ENCODE peak calls at places on chromosome 7, in seven cellular contexts. G, M, T, I, K, X and N are unnamed samples.
A peak's percentile ranks its signal among the peaks of the same experiment; 100 is the strongest.

GRCh38 chr7:81211617-81212016 is 292.8 kb upstream of the SEMA3C start:
- DNase-seq in G (no peak), M (no peak), T (no peak), I (no peak), K (no peak), X (no peak), N (no peak)

GRCh38 chr7:30142710-30143109 is 7.9 kb downstream of the MTURN start:
- DNase-seq in G (peak; percentile 44), M (no peak), T (no peak), I (no peak), K (peak; percentile 70), X (peak; percentile 83), N (no peak)

GRCh38 chr7:88104732-88105131 is 115.1 kb downstream of the SRI start:
- DNase-seq in G (no peak), M (no peak), T (no peak), I (no peak), K (no peak), X (no peak), N (no peak)

GRCh38 chr7:123929107-123929506 is 4.1 kb downstream of the SPAM1 start:
- DNase-seq in G (peak; percentile 64), M (no peak), T (no peak), I (no peak), K (no peak), X (no peak), N (no peak)

GRCh38 chr7:70679666-70680065 is 452.3 kb upstream of the GALNT17 start:
- DNase-seq in G (no peak), M (no peak), T (no peak), I (peak; percentile 32), K (no peak), X (no peak), N (no peak)

GRCh38 chr7:28608766-28609165 is 196.4 kb downstream of the CREB5 start:
- DNase-seq in G (no peak), M (no peak), T (no peak), I (no peak), K (no peak), X (no peak), N (no peak)

GRCh38 chr7:56009695-56010094 is 41.5 kb downstream of the PSPH start:
- DNase-seq in G (no peak), M (no peak), T (no peak), I (no peak), K (no peak), X (no peak), N (no peak)

GRCh38 chr7:158818325-158819213 is 10.7 kb downstream of the ESYT2 start:
- DNase-seq in G (peak; percentile 90), M (peak; percentile 70), T (peak; percentile 97), I (peak; percentile 84), K (peak; percentile 89), X (peak; percentile 95), N (peak; percentile 80)

GRCh38 chr7:149789101-149789500 is 15.7 kb upstream of the ZNF467 start:
- DNase-seq in G (no peak), M (no peak), T (no peak), I (no peak), K (no peak), X (no peak), N (no peak)

GRCh38 chr7:34655384-34655783 is 2.6 kb upstream of the NPSR1 start:
- DNase-seq in G (no peak), M (no peak), T (no peak), I (no peak), K (no peak), X (no peak), N (no peak)

GRCh38 chr7:17380696-17381662 is 82.5 kb downstream of the AHR start:
- DNase-seq in G (no peak), M (no peak), T (no peak), I (no peak), K (no peak), X (no peak), N (no peak)

GRCh38 chr7:49774459-49775064 is 1.1 kb downstream of the VWC2 start:
- DNase-seq in G (no peak), M (no peak), T (no peak), I (no peak), K (no peak), X (no peak), N (no peak)

GRCh38 chr7:45689011-45689796 is 115.0 kb downstream of the ADCY1 start:
- DNase-seq in G (no peak), M (no peak), T (no peak), I (no peak), K (peak; percentile 33), X (peak; percentile 37), N (no peak)

GRCh38 chr7:99252166-99252895 is 20.3 kb upstream of the MYH16 start:
- DNase-seq in G (no peak), M (no peak), T (no peak), I (no peak), K (no peak), X (no peak), N (no peak)

GRCh38 chr7:15764986-15765385 is 78.5 kb upstream of the MEOX2 start:
- DNase-seq in G (no peak), M (no peak), T (no peak), I (no peak), K (no peak), X (no peak), N (no peak)

GRCh38 chr7:11701829-11702560 is 130.0 kb downstream of the THSD7A start:
- DNase-seq in G (no peak), M (no peak), T (no peak), I (no peak), K (no peak), X (no peak), N (no peak)

DNA sequence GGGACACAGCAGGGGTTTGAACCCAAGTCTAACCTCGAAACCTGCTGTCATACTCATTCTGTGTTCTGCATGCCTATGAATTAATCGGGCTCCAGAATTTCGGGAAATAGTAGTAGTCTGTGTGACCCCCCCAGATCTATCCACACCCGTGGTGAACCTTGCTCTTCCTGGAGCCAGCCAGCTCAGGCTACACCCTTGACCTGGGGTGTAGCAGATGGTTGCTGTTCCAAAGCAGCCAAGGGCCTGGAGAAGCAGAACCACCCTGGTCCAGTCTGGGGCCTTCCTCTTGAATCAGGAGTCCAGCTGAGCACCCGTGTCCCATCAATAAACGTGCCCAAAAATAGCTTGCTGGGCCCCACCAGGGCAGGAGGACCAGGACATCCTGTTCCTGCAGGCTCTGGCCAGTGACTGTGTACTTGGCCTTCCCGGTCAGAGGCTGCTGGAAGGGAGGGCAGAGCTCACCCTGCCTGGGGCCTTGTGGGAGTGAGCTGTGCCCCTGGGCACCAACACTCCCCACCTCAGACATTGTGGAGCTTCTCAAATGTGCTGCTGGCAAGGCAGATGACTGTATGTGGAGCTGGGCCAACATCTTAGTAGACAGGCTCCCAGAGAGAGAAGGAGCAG is 101.2 kb upstream of the ZNF716 start:
- DNase-seq in G (no peak), M (no peak), T (no peak), I (no peak), K (no peak), X (no peak), N (no peak)
- H3K4me3 ChIP-seq in G (no peak overlapping the region), M (no peak overlapping the region), T (no peak overlapping the region), I (no peak overlapping the region), K (no peak overlapping the region), X (no peak overlapping the region), N (no peak overlapping the region)

GRCh38 chr7:129799350-129799955 is 153.3 kb downstream of the UBE2H start:
- DNase-seq in G (no peak), M (no peak), T (peak; percentile 44), I (no peak), K (no peak), X (no peak), N (no peak)

GRCh38 chr7:129803546-129804081 is 149.1 kb downstream of the UBE2H start:
- DNase-seq in G (no peak), M (no peak), T (peak; percentile 25), I (no peak), K (no peak), X (no peak), N (no peak)

GRCh38 chr7:129804301-129805085 is 148.3 kb downstream of the UBE2H start:
- DNase-seq in G (no peak), M (no peak), T (peak; percentile 53), I (no peak), K (no peak), X (no peak), N (no peak)

GRCh38 chr7:129800901-129801300 is 151.9 kb downstream of the UBE2H start:
- DNase-seq in G (no peak), M (no peak), T (peak; percentile 36), I (no peak), K (no peak), X (no peak), N (no peak)

DNA sequence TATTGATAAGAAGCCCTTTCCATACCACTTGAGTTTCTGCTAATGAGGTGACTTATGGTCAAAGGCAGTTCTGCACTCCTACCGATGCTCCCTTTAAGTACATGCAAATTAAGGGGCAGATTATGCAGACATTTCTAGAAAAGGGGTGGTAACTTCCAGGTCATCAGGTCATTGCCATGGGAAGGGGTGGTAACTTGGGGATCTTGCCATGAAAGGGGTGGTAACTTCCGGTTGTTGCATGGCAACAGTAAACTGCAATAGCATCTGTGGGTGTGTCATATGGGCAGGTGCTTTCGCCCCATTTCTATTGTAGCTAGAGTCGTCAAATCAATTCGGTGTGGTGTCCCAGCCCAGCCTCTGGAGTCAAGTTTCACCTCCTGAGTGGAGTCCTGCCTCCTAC is 150.9 kb downstream of the UBE2H start:
- DNase-seq in G (no peak), M (no peak), T (no peak), I (no peak), K (no peak), X (no peak), N (no peak)
- H3K4me1 ChIP-seq in G (no peaks in the 10 kb centered on the region), M (peaks cover 27% of the 10 kb centered on the region), T (no peaks in the 10 kb centered on the region), I (no peaks in the 10 kb centered on the region), K (no peaks in the 10 kb centered on the region), X (no peaks in the 10 kb centered on the region), N (no peaks in the 10 kb centered on the region)

GRCh38 chr7:58087536-58088190 is 637.7 kb downstream of the ZNF716 start:
- DNase-seq in G (no peak), M (no peak), T (peak; percentile 59), I (no peak), K (peak; percentile 41), X (no peak), N (no peak)

GRCh38 chr7:58086871-58087535 is 637.0 kb downstream of the ZNF716 start:
- DNase-seq in G (no peak), M (no peak), T (peak; percentile 79), I (no peak), K (peak; percentile 53), X (peak; percentile 53), N (no peak)

DNA sequence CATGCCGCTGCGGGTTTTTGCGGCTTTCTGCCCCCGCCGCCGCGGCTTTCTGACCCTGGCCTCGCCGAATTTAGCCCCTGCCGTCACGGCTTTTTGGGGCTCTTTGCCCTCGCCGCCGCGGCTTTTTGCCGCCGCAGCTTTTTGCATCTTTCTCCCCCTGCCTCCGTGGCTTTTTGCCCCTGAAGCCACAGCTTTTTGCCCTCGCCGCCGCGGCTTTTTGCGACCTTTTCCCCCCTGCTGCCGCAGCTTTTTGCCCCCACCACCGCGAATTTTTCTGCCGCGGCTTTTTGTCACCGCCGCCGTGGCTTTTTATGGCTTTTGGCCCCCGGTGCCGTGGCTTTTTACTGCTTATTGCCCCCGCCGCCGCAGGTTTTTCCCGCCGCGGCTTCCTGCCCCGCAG is 636.5 kb downstream of the ZNF716 start:
- DNase-seq in G (no peak), M (no peak), T (peak; percentile 72), I (no peak), K (peak; percentile 33), X (no peak), N (no peak)
- H3K9me3 ChIP-seq in G (peaks cover 4% of the 10 kb centered on the region), M (no peaks in the 10 kb centered on the region), T (no peaks in the 10 kb centered on the region), I (no peaks in the 10 kb centered on the region), K (no peaks in the 10 kb centered on the region), X (peaks cover 11% of the 10 kb centered on the region), N (no peaks in the 10 kb centered on the region)

DNA sequence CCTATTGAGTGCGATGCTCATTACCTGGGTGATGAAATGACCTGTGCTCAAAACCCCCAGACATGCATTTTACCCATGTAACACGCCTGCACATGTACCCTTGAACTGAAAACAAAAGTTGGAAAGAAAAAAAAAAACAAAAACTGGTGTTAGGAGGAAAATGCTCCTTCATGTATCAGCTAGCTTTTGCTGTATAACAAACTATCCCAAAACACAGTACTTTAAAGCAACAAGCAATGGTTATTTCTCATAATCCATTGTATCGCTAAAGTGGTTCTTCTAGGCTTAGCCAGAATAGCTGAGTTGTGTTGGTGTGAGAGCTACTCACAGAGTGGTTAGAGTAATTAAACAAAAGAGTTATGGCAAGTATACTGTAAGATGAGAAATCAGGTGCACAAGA is 12.2 kb upstream of the GALNT11 start:
- DNase-seq in G (no peak), M (no peak), T (no peak), I (no peak), K (no peak), X (no peak), N (no peak)
- H3K4me3 ChIP-seq in G (no peak overlapping the region), M (no peak overlapping the region), T (no peak overlapping the region), I (no peak overlapping the region), K (no peak overlapping the region), X (no peak overlapping the region), N (no peak overlapping the region)